ENCODE peak calls at places on chromosomes 2 and 18, in eight cellular contexts. P, J, U, Z, E, B, F and D are unnamed samples.

GRCh38 chr18:22282311-22283235 is 113.2 kb downstream of the GATA6 start:
- DNase-seq in P (no peak), J (peak; percentile 58), U (peak; percentile 97), Z (peak; percentile 75), E (no peak), B (no peak), F (no peak), D (no peak)

GRCh38 chr2:181741756-181742155 is 61.4 kb upstream of the NEUROD1 start:
- DNase-seq in P (no peak), J (no peak), U (peak; percentile 71), Z (peak; percentile 22), E (peak; percentile 53), B (no peak), F (no peak), D (no peak)

GRCh38 chr18:57143265-57143664 is 3.6 kb upstream of the BOD1L2 start:
- DNase-seq in P (no peak), J (no peak), U (no peak), Z (no peak), E (no peak), B (no peak), F (no peak), D (no peak)

GRCh38 chr18:37282386-37283037 is 283.1 kb downstream of the CELF4 start:
- DNase-seq in P (no peak), J (no peak), U (no peak), Z (no peak), E (peak; percentile 15), B (no peak), F (no peak), D (no peak)

GRCh38 chr18:11379660-11380059 is 229.7 kb upstream of the SLC35G4 start:
- DNase-seq in P (no peak), J (no peak), U (no peak), Z (no peak), E (no peak), B (no peak), F (no peak), D (no peak)

GRCh38 chr18:62778976-62779869 is 63.9 kb downstream of the PHLPP1 start:
- DNase-seq in P (no peak), J (no peak), U (no peak), Z (no peak), E (no peak), B (no peak), F (no peak), D (no peak)

GRCh38 chr2:25960920-25961319 is 21.4 kb downstream of the KIF3C start:
- DNase-seq in P (no peak), J (no peak), U (peak; percentile 72), Z (peak; percentile 34), E (peak; percentile 52), B (no peak), F (no peak), D (no peak)

GRCh38 chr2:18379869-18380268 is 180.6 kb downstream of the RDH14 start:
- DNase-seq in P (no peak), J (no peak), U (no peak), Z (no peak), E (no peak), B (no peak), F (no peak), D (no peak)

GRCh38 chr2:234305846-234306245 is 191.0 kb downstream of the ARL4C start:
- DNase-seq in P (no peak), J (no peak), U (peak; percentile 60), Z (no peak), E (no peak), B (no peak), F (no peak), D (no peak)

GRCh38 chr18:42931501-42931900 is 184.0 kb downstream of the RIT2 start:
- DNase-seq in P (no peak), J (no peak), U (no peak), Z (no peak), E (peak; percentile 4), B (no peak), F (no peak), D (no peak)

GRCh38 chr18:65752625-65753325 is 2.0 kb downstream of the CDH7 start:
- DNase-seq in P (no peak), J (no peak), U (no peak), Z (no peak), E (no peak), B (no peak), F (no peak), D (no peak)

GRCh38 chr2:175966839-175967238 is 35.2 kb downstream of the LNPK start:
- DNase-seq in P (no peak), J (no peak), U (no peak), Z (no peak), E (no peak), B (no peak), F (no peak), D (no peak)

GRCh38 chr2:88919087-88919738 is 227.7 kb downstream of the RPIA start:
- DNase-seq in P (no peak), J (no peak), U (peak; percentile 21), Z (peak; percentile 5), E (peak; percentile 16), B (no peak), F (no peak), D (no peak)

GRCh38 chr18:23872701-23873550 is 141.6 kb upstream of the TTC39C start:
- DNase-seq in P (peak; percentile 81), J (peak; percentile 90), U (peak; percentile 98), Z (peak; percentile 91), E (no peak), B (no peak), F (no peak), D (peak; percentile 87)

GRCh38 chr2:88016086-88016947 is at the start of gene RNU2-63P:
- DNase-seq in P (peak; percentile 80), J (peak; percentile 87), U (peak; percentile 90), Z (peak; percentile 84), E (peak; percentile 80), B (peak; percentile 53), F (peak; percentile 46), D (peak; percentile 64)

GRCh38 chr2:20326163-20326780 is 24.4 kb downstream of the PUM2 start:
- DNase-seq in P (peak; percentile 61), J (no peak), U (peak; percentile 65), Z (peak; percentile 55), E (peak; percentile 81), B (peak; percentile 33), F (no peak), D (peak; percentile 37)

DNA sequence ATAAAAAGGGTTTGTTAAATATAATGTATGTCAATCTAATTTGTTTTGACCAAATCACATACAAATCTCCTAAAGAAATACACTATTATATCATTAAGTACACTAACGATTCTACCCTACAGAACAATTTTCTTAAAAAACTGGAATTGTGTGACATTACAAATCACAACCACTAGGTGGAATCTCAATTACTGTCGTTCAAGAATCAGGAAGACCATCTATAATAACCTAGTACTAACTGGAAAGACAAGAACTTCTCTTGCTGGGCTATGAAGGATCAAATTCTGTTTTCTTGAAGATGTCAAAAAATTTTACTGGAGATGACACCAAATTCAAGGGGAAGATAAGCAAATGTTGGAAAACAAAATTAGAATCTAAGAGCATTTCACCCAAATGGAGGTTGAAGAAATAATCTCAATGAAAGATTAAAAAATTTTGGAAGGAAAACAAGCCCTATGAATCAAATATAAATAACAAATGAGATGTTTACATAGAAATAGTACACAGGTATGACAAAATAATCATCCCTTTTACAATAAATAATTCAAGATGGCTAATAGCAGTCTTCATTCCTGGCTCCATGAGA is 110.9 kb downstream of the STK39 start:
- DNase-seq in P (no peak), J (no peak), U (peak; percentile 73), Z (peak; percentile 45), E (peak; percentile 58), B (no peak), F (no peak), D (no peak)
- TF ChIP-seq CTCF in P (no peak), J (peak; percentile 24), U (peak; percentile 39), Z (peak; percentile 53), E (peak; percentile 30), B (peak; percentile 75), F (no peak), D (peak; percentile 53)

GRCh38 chr2:157747695-157748370 is 119.2 kb upstream of the ACVR1C start:
- DNase-seq in P (no peak), J (no peak), U (no peak), Z (no peak), E (peak; percentile 89), B (no peak), F (no peak), D (no peak)

GRCh38 chr2:157749684-157750083 is 121.0 kb upstream of the ACVR1C start:
- DNase-seq in P (no peak), J (no peak), U (no peak), Z (no peak), E (no peak), B (no peak), F (no peak), D (no peak)

GRCh38 chr2:157748371-157749132 is 119.9 kb upstream of the ACVR1C start:
- DNase-seq in P (no peak), J (no peak), U (no peak), Z (no peak), E (peak; percentile 21), B (no peak), F (no peak), D (no peak)

GRCh38 chr2:157747280-157747679 is 118.6 kb upstream of the ACVR1C start:
- DNase-seq in P (no peak), J (no peak), U (no peak), Z (no peak), E (no peak), B (no peak), F (no peak), D (no peak)

GRCh38 chr2:157751462-157752058 is 122.9 kb upstream of the ACVR1C start:
- DNase-seq in P (no peak), J (no peak), U (peak; percentile 40), Z (no peak), E (no peak), B (no peak), F (no peak), D (no peak)
- TF ChIP-seq CTCF in P (no peak), J (no peak), U (no peak), Z (no peak), E (no peak), B (no peak), F (no peak), D (no peak)

GRCh38 chr2:235935071-235935470 is 233.1 kb downstream of the GBX2 start:
- DNase-seq in P (no peak), J (no peak), U (no peak), Z (no peak), E (no peak), B (no peak), F (no peak), D (no peak)

GRCh38 chr2:235937526-235937925 is 230.7 kb downstream of the GBX2 start:
- DNase-seq in P (peak; percentile 5), J (no peak), U (no peak), Z (no peak), E (no peak), B (no peak), F (no peak), D (no peak)

GRCh38 chr2:235935773-235936172 is 232.4 kb downstream of the GBX2 start:
- DNase-seq in P (peak; percentile 20), J (no peak), U (no peak), Z (no peak), E (no peak), B (no peak), F (no peak), D (no peak)

GRCh38 chr2:235937092-235937491 is 231.1 kb downstream of the GBX2 start:
- DNase-seq in P (peak; percentile 3), J (no peak), U (no peak), Z (no peak), E (no peak), B (no peak), F (no peak), D (no peak)

GRCh38 chr2:235936493-235936892 is 231.7 kb downstream of the GBX2 start:
- DNase-seq in P (peak; percentile 2), J (no peak), U (no peak), Z (no peak), E (peak; percentile 41), B (no peak), F (no peak), D (no peak)
- TF ChIP-seq CTCF in P (no peak), J (no peak), U (peak; percentile 22), Z (no peak), E (peak; percentile 13), B (no peak), F (no peak), D (no peak)

GRCh38 chr18:30376515-30376914 is 666.0 kb downstream of the DSC3 start:
- DNase-seq in P (no peak), J (no peak), U (no peak), Z (no peak), E (no peak), B (no peak), F (no peak), D (no peak)
- TF ChIP-seq CTCF in P (no peak), J (no peak), U (no peak), Z (no peak), E (no peak), B (no peak), F (no peak), D (no peak)